ENCODE peak calls at places on chromosome 10, in ten cellular contexts. X, O, U, D, M, L, G, E, K and I are unnamed samples.

GRCh38 chr10:132626761-132627735 is 89.5 kb downstream of the INPP5A start:
- DNase-seq in G (no peak), X (no peak), U (no peak), E (no peak), K (no peak), L (no peak), M (peak; percentile 50), D (no peak), O (no peak), I (no peak)

GRCh38 chr10:99331207-99331803 is 2.1 kb downstream of the CNNM1 start:
- DNase-seq in O (no peak), G (no peak), X (no peak), L (no peak), M (no peak), K (peak; percentile 54), D (no peak), E (peak; percentile 26), U (no peak), I (no peak)

GRCh38 chr10:132542086-132542775 is 4.6 kb downstream of the INPP5A start:
- DNase-seq in X (no peak), U (no peak), K (no peak), D (no peak), L (no peak), M (no peak), E (no peak), G (no peak), O (no peak), I (no peak)

GRCh38 chr10:92240289-92241157 is 50.4 kb downstream of the CPEB3 start:
- DNase-seq in K (peak; percentile 59), G (peak; percentile 76), M (peak; percentile 96), O (peak; percentile 79), E (peak; percentile 57), L (peak; percentile 51), X (peak; percentile 44), D (peak; percentile 67), U (peak; percentile 71), I (peak; percentile 78)

GRCh38 chr10:76113952-76114351 is 682.5 kb downstream of the LRMDA start:
- DNase-seq in K (peak; percentile 98), G (no peak), E (no peak), O (no peak), M (no peak), D (no peak), L (no peak), X (no peak), U (no peak), I (peak; percentile 37)

GRCh38 chr10:23351914-23352313 is 7.3 kb upstream of the C10orf67 start:
- DNase-seq in X (no peak), U (no peak), D (no peak), G (no peak), K (peak; percentile 75), E (peak; percentile 60), O (no peak), M (no peak), L (no peak), I (no peak)

GRCh38 chr10:11746883-11747539 is 4.8 kb downstream of the ECHDC3 start:
- DNase-seq in G (no peak), X (no peak), O (no peak), U (no peak), K (no peak), L (no peak), M (peak; percentile 44), E (no peak), D (no peak), I (no peak)

GRCh38 chr10:4984971-4985594 is 18.6 kb downstream of the AKR1C2 start:
- DNase-seq in K (no peak), E (no peak), M (no peak), G (no peak), O (no peak), U (no peak), D (no peak), L (no peak), X (no peak), I (no peak)

GRCh38 chr10:55628260-55628701 is 732.8 kb downstream of the ZWINT start:
- DNase-seq in M (peak; percentile 18), E (no peak), O (no peak), K (no peak), U (no peak), X (no peak), G (peak; percentile 5), D (no peak), L (no peak), I (no peak)

GRCh38 chr10:112225771-112226438 is 42.3 kb upstream of the GPAM start:
- DNase-seq in O (no peak), M (no peak), U (no peak), E (no peak), K (no peak), X (no peak), G (no peak), L (no peak), D (no peak), I (no peak)

GRCh38 chr10:33142290-33142689 is 184.3 kb upstream of the ITGB1 start:
- DNase-seq in E (no peak), O (no peak), M (no peak), L (no peak), U (no peak), K (no peak), D (no peak), G (no peak), X (no peak), I (no peak)

GRCh38 chr10:3045471-3046209 is 21.7 kb upstream of the PFKP start:
- DNase-seq in U (no peak), E (peak; percentile 84), X (no peak), O (no peak), K (peak; percentile 52), D (no peak), M (peak; percentile 34), L (peak; percentile 83), G (no peak), I (peak; percentile 52)

GRCh38 chr10:91251430-91252056 is 31.1 kb downstream of the PCGF5 start:
- DNase-seq in G (peak; percentile 30), L (peak; percentile 28), M (peak; percentile 92), O (peak; percentile 68), U (no peak), K (peak; percentile 65), E (peak; percentile 30), X (peak; percentile 62), D (peak; percentile 6), I (peak; percentile 37)

GRCh38 chr10:108632044-108632443 is 1291.3 kb downstream of the XPNPEP1 start:
- DNase-seq in G (no peak), K (no peak), M (no peak), D (no peak), E (no peak), X (no peak), O (no peak), L (no peak), U (no peak), I (no peak)

GRCh38 chr10:98030093-98030821 is at the start of gene CRTAC1:
- DNase-seq in X (no peak), E (no peak), L (no peak), G (peak; percentile 75), K (no peak), D (no peak), O (no peak), M (peak; percentile 80), U (peak; percentile 68), I (no peak)

GRCh38 chr10:88243847-88244730 is 339.0 kb downstream of the RNLS start:
- DNase-seq in U (no peak), G (no peak), M (no peak), D (no peak), O (no peak), L (peak; percentile 6), E (peak; percentile 28), X (no peak), K (no peak), I (peak; percentile 87)

GRCh38 chr10:95260397-95260881 is 30.4 kb downstream of the PDLIM1 start:
- DNase-seq in G (no peak), L (peak; percentile 28), K (peak; percentile 66), D (no peak), E (peak; percentile 91), X (no peak), M (no peak), O (no peak), U (no peak), I (peak; percentile 57)

GRCh38 chr10:102850025-102850518 is 4.0 kb upstream of the BORCS7 start:
- DNase-seq in O (no peak), U (no peak), X (no peak), M (no peak), D (no peak), E (no peak), K (no peak), G (no peak), L (no peak), I (no peak)

GRCh38 chr10:87594181-87594580 is 65.5 kb upstream of the PAPSS2 start:
- DNase-seq in K (peak; percentile 37), G (no peak), X (no peak), E (no peak), O (no peak), M (no peak), U (no peak), D (no peak), L (no peak), I (no peak)

GRCh38 chr10:132059760-132060508 is 5.8 kb upstream of the JAKMIP3 start:
- DNase-seq in X (no peak), G (no peak), D (no peak), O (no peak), E (no peak), M (peak; percentile 90), U (peak; percentile 23), L (no peak), K (no peak), I (no peak)

GRCh38 chr10:128927821-128928220 is 539.2 kb upstream of the MGMT start:
- DNase-seq in U (no peak), O (no peak), M (no peak), G (no peak), K (no peak), L (no peak), D (no peak), E (no peak), X (no peak), I (no peak)